ENCODE peak calls at places on chromosomes 5 and 9, in seven cellular contexts. D, P, B, K, S, C and O are unnamed samples.

GRCh38 chr5:159269723-159270122 is 6.6 kb downstream of the UBLCP1 start:
- DNase-seq in D (no peak), P (no peak), B (no peak), K (no peak), S (no peak), C (no peak), O (no peak)

GRCh38 chr5:38758774-38759423 is 86.9 kb upstream of the OSMR start:
- DNase-seq in D (no peak), P (no peak), B (no peak), K (no peak), S (no peak), C (no peak), O (no peak)

GRCh38 chr5:137575211-137575610 is 76.1 kb upstream of the SPOCK1 start:
- DNase-seq in D (no peak), P (no peak), B (no peak), K (no peak), S (no peak), C (no peak), O (no peak)

GRCh38 chr9:34550016-34550680 is 27.4 kb upstream of the ENHO start:
- DNase-seq in D (no peak), P (no peak), B (no peak), K (no peak), S (no peak), C (no peak), O (no peak)

GRCh38 chr5:35545190-35545589 is 72.5 kb upstream of the SPEF2 start:
- DNase-seq in D (no peak), P (no peak), B (no peak), K (no peak), S (no peak), C (no peak), O (no peak)

GRCh38 chr5:9058161-9058560 is 487.7 kb downstream of the SEMA5A start:
- DNase-seq in D (no peak), P (no peak), B (peak), K (no peak), S (no peak), C (no peak), O (no peak)

GRCh38 chr9:70085241-70085640 is 41.6 kb downstream of the MAMDC2 start:
- DNase-seq in D (no peak), P (no peak), B (peak), K (no peak), S (no peak), C (no peak), O (no peak)

GRCh38 chr9:112048924-112049785 is 125.9 kb downstream of the SUSD1 start:
- DNase-seq in D (no peak), P (peak), B (no peak), K (peak), S (no peak), C (no peak), O (no peak)

GRCh38 chr9:93117924-93118862 is 15.9 kb downstream of the NINJ1 start:
- DNase-seq in D (no peak), P (no peak), B (no peak), K (no peak), S (no peak), C (no peak), O (no peak)

GRCh38 chr5:118224546-118224945 is 763.8 kb downstream of the DTWD2 start:
- DNase-seq in D (no peak), P (no peak), B (no peak), K (peak), S (no peak), C (no peak), O (no peak)

GRCh38 chr9:130171226-130172148 is 717 bp upstream of the NCS1 start:
- DNase-seq in D (no peak), P (no peak), B (peak), K (no peak), S (no peak), C (no peak), O (no peak)

GRCh38 chr9:137490532-137491186 is 31.5 kb upstream of the NSMF start:
- DNase-seq in D (no peak), P (no peak), B (no peak), K (no peak), S (no peak), C (no peak), O (no peak)

GRCh38 chr5:54259090-54259489 is 51.3 kb downstream of the ARL15 start:
- DNase-seq in D (no peak), P (no peak), B (peak), K (no peak), S (no peak), C (no peak), O (no peak)

GRCh38 chr5:149807614-149808013 is 77.5 kb downstream of the PPARGC1B start:
- DNase-seq in D (no peak), P (no peak), B (no peak), K (no peak), S (no peak), C (no peak), O (no peak)

GRCh38 chr5:95730011-95730700 is 980 bp upstream of the RHOBTB3 start:
- DNase-seq in D (no peak), P (no peak), B (no peak), K (no peak), S (no peak), C (no peak), O (no peak)

GRCh38 chr5:89034588-89034987 is 151.6 kb upstream of the MEF2C start:
- DNase-seq in D (no peak), P (no peak), B (no peak), K (no peak), S (no peak), C (no peak), O (no peak)

GRCh38 chr9:113131689-113132151 is 19.1 kb upstream of the SLC31A2 start:
- DNase-seq in D (no peak), P (no peak), B (peak), K (no peak), S (no peak), C (no peak), O (no peak)

GRCh38 chr9:16309350-16310271 is 560.9 kb downstream of the BNC2 start:
- DNase-seq in D (no peak), P (no peak), B (no peak), K (no peak), S (no peak), C (peak), O (no peak)